ENCODE peak calls at places on chromosomes 7 and 10, in four cellular contexts. One of them, this sample, is unnamed.

GRCh38 chr7:72411419-72411818 is 719 bp downstream of the CALN1 start:
- DNase-seq in IMR-90: no peak
- DNase-seq in A549: no peak
- DNase-seq in HEK293T: no peak
- DNase-seq in this sample: no peak

GRCh38 chr10:7572435-7572834 is 94.3 kb downstream of the ITIH5 start:
- DNase-seq in IMR-90: no peak
- DNase-seq in A549: no peak
- DNase-seq in HEK293T: no peak
- DNase-seq in this sample: no peak

GRCh38 chr10:59538623-59539022 is 171.0 kb downstream of the SLC16A9 start:
- DNase-seq in IMR-90: no peak
- DNase-seq in A549: no peak
- DNase-seq in HEK293T: no peak
- DNase-seq in this sample: no peak

GRCh38 chr7:42315096-42315495 is 78.1 kb upstream of the GLI3 start:
- DNase-seq in IMR-90: no peak
- DNase-seq in A549: no peak
- DNase-seq in HEK293T: no peak
- DNase-seq in this sample: no peak

GRCh38 chr10:123936426-123936825 is 44.8 kb upstream of the CPXM2 start:
- DNase-seq in IMR-90: no peak
- DNase-seq in A549: no peak
- DNase-seq in HEK293T: no peak
- DNase-seq in this sample: no peak

GRCh38 chr10:61974611-61975010 is 73.1 kb downstream of the ARID5B start:
- DNase-seq in IMR-90: peak
- DNase-seq in A549: no peak
- DNase-seq in HEK293T: peak
- DNase-seq in this sample: no peak

GRCh38 chr7:70738486-70738885 is 393.5 kb upstream of the GALNT17 start:
- DNase-seq in IMR-90: no peak
- DNase-seq in A549: no peak
- DNase-seq in HEK293T: no peak
- DNase-seq in this sample: no peak

GRCh38 chr10:200405-200804 is 65.2 kb downstream of the ZMYND11 start:
- DNase-seq in IMR-90: peak
- DNase-seq in A549: no peak
- DNase-seq in HEK293T: no peak
- DNase-seq in this sample: no peak

GRCh38 chr10:104735036-104735435 is 93.9 kb downstream of the SORCS3 start:
- DNase-seq in IMR-90: no peak
- DNase-seq in A549: no peak
- DNase-seq in HEK293T: no peak
- DNase-seq in this sample: no peak

GRCh38 chr7:2873686-2874551 is 29.8 kb upstream of the GNA12 start:
- DNase-seq in IMR-90: peak
- DNase-seq in A549: peak
- DNase-seq in HEK293T: peak
- DNase-seq in this sample: no peak

GRCh38 chr7:379456-380225 is 89.7 kb downstream of the FOXL3 start:
- DNase-seq in IMR-90: no peak
- DNase-seq in A549: no peak
- DNase-seq in HEK293T: no peak
- DNase-seq in this sample: no peak

GRCh38 chr10:95651346-95652115 is 5.0 kb downstream of the ALDH18A1 start:
- DNase-seq in IMR-90: peak
- DNase-seq in A549: no peak
- DNase-seq in HEK293T: no peak
- DNase-seq in this sample: no peak

GRCh38 chr10:100913470-100913865 is 705 bp downstream of the SLF2 start:
- DNase-seq in IMR-90: no peak
- DNase-seq in A549: no peak
- DNase-seq in HEK293T: no peak
- DNase-seq in this sample: no peak

GRCh38 chr10:123808873-123809272 is 82.7 kb downstream of the CPXM2 start:
- DNase-seq in IMR-90: no peak
- DNase-seq in A549: peak
- DNase-seq in HEK293T: no peak
- DNase-seq in this sample: no peak

GRCh38 chr7:3949226-3949625 is 648.2 kb downstream of the SDK1 start:
- DNase-seq in IMR-90: peak
- DNase-seq in A549: no peak
- DNase-seq in HEK293T: no peak
- DNase-seq in this sample: no peak

GRCh38 chr10:15791816-15792524 is 68.3 kb downstream of the MINDY3 start:
- DNase-seq in IMR-90: peak
- DNase-seq in A549: no peak
- DNase-seq in HEK293T: peak
- DNase-seq in this sample: no peak

GRCh38 chr10:130232361-130233360 is 96.5 kb downstream of the GLRX3 start:
- DNase-seq in IMR-90: no peak
- DNase-seq in A549: no peak
- DNase-seq in HEK293T: no peak
- DNase-seq in this sample: no peak

GRCh38 chr10:130240409-130240808 is 104.2 kb downstream of the GLRX3 start:
- DNase-seq in IMR-90: no peak
- DNase-seq in A549: no peak
- DNase-seq in HEK293T: no peak
- DNase-seq in this sample: no peak

GRCh38 chr10:130233426-130233825 is 97.2 kb downstream of the GLRX3 start:
- DNase-seq in IMR-90: no peak
- DNase-seq in A549: no peak
- DNase-seq in HEK293T: no peak
- DNase-seq in this sample: no peak

GRCh38 chr10:130234171-130234965 is 98.2 kb downstream of the GLRX3 start:
- DNase-seq in IMR-90: no peak
- DNase-seq in A549: no peak
- DNase-seq in HEK293T: no peak
- DNase-seq in this sample: no peak

DNA sequence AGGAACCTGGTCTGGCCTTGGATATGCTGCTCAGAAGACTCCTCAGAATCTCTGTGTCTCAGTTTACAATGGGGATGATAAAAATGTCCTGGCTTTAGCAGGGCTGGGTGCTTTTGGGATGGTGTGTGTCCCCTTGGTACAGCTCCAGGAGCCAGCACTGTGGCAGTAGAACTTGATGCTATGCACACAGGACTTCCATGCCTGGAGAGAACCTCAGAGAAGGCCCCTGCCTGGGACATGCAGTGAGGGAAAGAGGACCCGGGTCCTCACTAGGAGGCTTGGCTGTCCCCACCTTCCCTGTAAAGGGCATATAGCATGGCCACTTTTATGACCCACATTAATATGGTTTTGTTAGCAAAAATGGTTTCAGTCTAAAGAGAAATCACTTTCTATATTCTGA is 100.5 kb downstream of the GLRX3 start:
- DNase-seq in IMR-90: no peak
- DNase-seq in A549: no peak
- DNase-seq in HEK293T: no peak
- DNase-seq in this sample: no peak
- TF ChIP-seq BHLHE40 in IMR-90: no peak
- TF ChIP-seq BHLHE40 in A549: no peak
- TF ChIP-seq BHLHE40 in HEK293T: no peak
- TF ChIP-seq BHLHE40 in this sample: no peak

GRCh38 chr10:93813507-93814465 is 56.0 kb downstream of the LGI1 start:
- DNase-seq in IMR-90: peak
- DNase-seq in A549: peak
- DNase-seq in HEK293T: peak
- DNase-seq in this sample: peak

GRCh38 chr10:93816123-93816747 is 58.5 kb downstream of the LGI1 start:
- DNase-seq in IMR-90: peak
- DNase-seq in A549: peak
- DNase-seq in HEK293T: peak
- DNase-seq in this sample: peak

GRCh38 chr10:93815304-93816091 is 57.8 kb downstream of the LGI1 start:
- DNase-seq in IMR-90: no peak
- DNase-seq in A549: no peak
- DNase-seq in HEK293T: no peak
- DNase-seq in this sample: no peak

GRCh38 chr10:93818086-93818485 is 60.4 kb downstream of the LGI1 start:
- DNase-seq in IMR-90: no peak
- DNase-seq in A549: no peak
- DNase-seq in HEK293T: no peak
- DNase-seq in this sample: no peak

DNA sequence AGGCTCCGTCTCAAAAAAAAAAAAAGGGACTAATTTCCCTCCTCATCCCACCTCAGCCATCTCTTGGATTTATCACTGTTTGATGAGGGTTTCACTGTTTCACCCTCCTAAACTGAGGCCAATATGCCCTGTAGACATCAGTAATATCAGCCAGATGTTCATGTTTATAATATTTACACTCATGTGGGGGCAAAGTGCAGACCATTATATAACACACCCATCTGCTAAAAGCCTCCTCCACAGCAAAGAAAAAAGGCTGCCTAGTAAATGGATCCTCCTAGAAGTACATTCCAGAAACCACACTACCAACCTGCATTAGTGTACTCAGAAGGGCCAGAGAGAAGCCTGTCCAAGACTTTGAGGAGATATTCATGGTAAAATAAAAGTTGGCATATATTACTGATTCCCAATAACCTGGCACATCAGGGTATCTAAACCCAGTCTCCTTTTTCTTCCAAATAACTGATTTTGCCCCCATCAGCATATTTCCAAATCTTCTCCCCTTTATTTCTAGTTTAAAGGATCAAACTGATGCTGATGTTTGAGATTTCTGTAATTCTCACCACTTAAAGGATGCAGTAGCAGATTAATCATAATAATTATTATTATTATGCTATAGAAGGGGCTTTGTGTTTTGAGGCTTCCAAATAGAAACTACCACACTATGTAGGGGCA is 55.1 kb downstream of the LGI1 start:
- DNase-seq in IMR-90: no peak
- DNase-seq in A549: no peak
- DNase-seq in HEK293T: no peak
- DNase-seq in this sample: no peak
- TF ChIP-seq BHLHE40 in IMR-90: no peak
- TF ChIP-seq BHLHE40 in A549: no peak
- TF ChIP-seq BHLHE40 in HEK293T: no peak
- TF ChIP-seq BHLHE40 in this sample: no peak

DNA sequence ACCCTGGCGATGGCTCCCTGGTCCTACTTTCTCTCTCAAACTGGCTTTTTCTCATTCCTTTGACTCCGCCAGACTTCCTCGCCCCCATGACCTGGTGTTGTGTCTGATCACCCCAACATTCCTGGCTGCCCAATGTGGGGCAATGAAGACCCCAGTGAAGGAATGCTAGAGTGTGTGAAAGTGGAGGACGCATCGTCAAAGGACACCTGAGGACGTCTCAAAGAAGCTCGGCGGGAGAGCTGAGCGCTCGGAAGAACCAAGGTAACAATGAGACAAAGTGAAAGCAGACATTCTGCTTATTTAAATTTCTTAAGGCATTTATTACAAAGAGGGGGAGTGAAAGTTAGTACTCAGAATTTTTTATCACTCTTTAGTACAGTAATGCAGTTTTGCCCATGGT is 31.7 kb upstream of the AKR1C2 start:
- DNase-seq in IMR-90: no peak
- DNase-seq in A549: no peak
- DNase-seq in HEK293T: no peak
- DNase-seq in this sample: no peak
- TF ChIP-seq BHLHE40 in IMR-90: no peak
- TF ChIP-seq BHLHE40 in A549: no peak
- TF ChIP-seq BHLHE40 in HEK293T: no peak
- TF ChIP-seq BHLHE40 in this sample: no peak

GRCh38 chr7:144144426-144144825 is 21.4 kb downstream of the OR2A14 start:
- DNase-seq in IMR-90: no peak
- DNase-seq in A549: no peak
- DNase-seq in HEK293T: no peak
- DNase-seq in this sample: no peak
- TF ChIP-seq BHLHE40 in IMR-90: no peak
- TF ChIP-seq BHLHE40 in A549: no peak
- TF ChIP-seq BHLHE40 in HEK293T: no peak
- TF ChIP-seq BHLHE40 in this sample: no peak

GRCh38 chr7:101373812-101374612 is 11.3 kb downstream of the COL26A1 start:
- DNase-seq in IMR-90: no peak
- DNase-seq in A549: no peak
- DNase-seq in HEK293T: no peak
- DNase-seq in this sample: no peak
- TF ChIP-seq BHLHE40 in IMR-90: no peak
- TF ChIP-seq BHLHE40 in A549: no peak
- TF ChIP-seq BHLHE40 in HEK293T: no peak
- TF ChIP-seq BHLHE40 in this sample: no peak

GRCh38 chr10:28586176-28586575 is 53.3 kb downstream of the WAC start:
- DNase-seq in IMR-90: no peak
- DNase-seq in A549: no peak
- DNase-seq in HEK293T: no peak
- DNase-seq in this sample: no peak

GRCh38 chr10:28578454-28578853 is 45.5 kb downstream of the WAC start:
- DNase-seq in IMR-90: no peak
- DNase-seq in A549: no peak
- DNase-seq in HEK293T: no peak
- DNase-seq in this sample: no peak

GRCh38 chr10:28585076-28585475 is 52.2 kb downstream of the WAC start:
- DNase-seq in IMR-90: no peak
- DNase-seq in A549: no peak
- DNase-seq in HEK293T: no peak
- DNase-seq in this sample: no peak

GRCh38 chr10:28580825-28581224 is 47.9 kb downstream of the WAC start:
- DNase-seq in IMR-90: no peak
- DNase-seq in A549: no peak
- DNase-seq in HEK293T: no peak
- DNase-seq in this sample: no peak

DNA sequence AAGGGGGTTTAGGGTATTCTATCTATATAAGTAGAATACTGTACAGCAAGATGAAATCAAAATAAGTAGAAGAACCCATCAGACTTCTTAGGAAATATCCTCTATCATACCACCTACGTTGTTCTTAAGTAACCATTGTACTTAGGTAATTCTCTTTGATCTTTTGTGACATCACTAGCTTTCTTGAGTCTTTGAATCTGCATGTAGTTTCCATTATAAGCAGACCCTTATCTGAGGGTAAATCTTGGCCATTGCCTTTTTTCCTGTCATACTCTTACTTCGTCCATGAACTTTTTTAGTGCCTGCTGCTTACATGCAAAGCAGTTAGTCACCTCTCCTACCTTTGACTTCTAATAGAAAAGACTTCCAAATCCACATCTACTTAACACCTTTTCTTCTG is 49.0 kb downstream of the WAC start:
- DNase-seq in IMR-90: no peak
- DNase-seq in A549: no peak
- DNase-seq in HEK293T: no peak
- DNase-seq in this sample: no peak
- TF ChIP-seq BHLHE40 in IMR-90: no peak
- TF ChIP-seq BHLHE40 in A549: no peak
- TF ChIP-seq BHLHE40 in HEK293T: no peak
- TF ChIP-seq BHLHE40 in this sample: no peak

GRCh38 chr7:141012044-141012685 is 2.6 kb downstream of the MRPS33 start:
- DNase-seq in IMR-90: peak
- DNase-seq in A549: peak
- DNase-seq in HEK293T: peak
- DNase-seq in this sample: peak
- TF ChIP-seq BHLHE40 in IMR-90: no peak
- TF ChIP-seq BHLHE40 in A549: no peak
- TF ChIP-seq BHLHE40 in HEK293T: no peak
- TF ChIP-seq BHLHE40 in this sample: no peak